ENCODE peak calls at places on chromosomes 12 and 14, in four cellular contexts. G is GM23338, Y is endodermal cell, H is HepG2. R is an unnamed sample.

GRCh38 chr14:99568567-99569560 is 35.1 kb downstream of the CCDC85C start:
- DNase-seq in G (no peak), Y (no peak), H (no peak), R (no peak)

GRCh38 chr12:88854260-88854659 is 274.0 kb upstream of the KITLG start:
- DNase-seq in G (no peak), Y (no peak), H (peak; percentile 71), R (no peak)

GRCh38 chr12:117064049-117064448 is 35.2 kb downstream of the TESC start:
- DNase-seq in G (no peak), Y (no peak), H (no peak), R (no peak)

GRCh38 chr12:104628338-104629135 is 171.8 kb downstream of the CHST11 start:
- DNase-seq in G (no peak), Y (no peak), H (no peak), R (no peak)

GRCh38 chr12:123696209-123696608 is 15.9 kb upstream of the ATP6V0A2 start:
- DNase-seq in G (no peak), Y (no peak), H (no peak), R (no peak)

GRCh38 chr12:116492703-116493324 is 66.4 kb upstream of the MAP1LC3B2 start:
- DNase-seq in G (peak; percentile 58), Y (peak; percentile 61), H (no peak), R (no peak)

GRCh38 chr12:114681149-114681849 is 2.7 kb downstream of the TBX3 start:
- DNase-seq in G (no peak), Y (peak; percentile 71), H (no peak), R (no peak)

GRCh38 chr12:131134523-131135310 is 181.0 kb downstream of the ADGRD1 start:
- DNase-seq in G (no peak), Y (no peak), H (no peak), R (no peak)

GRCh38 chr12:19196959-19197630 is 67.6 kb downstream of the PLEKHA5 start:
- DNase-seq in G (no peak), Y (no peak), H (no peak), R (no peak)

GRCh38 chr12:94707892-94708291 is 57.5 kb upstream of the TMCC3 start:
- DNase-seq in G (no peak), Y (no peak), H (no peak), R (no peak)

GRCh38 chr14:93316716-93317115 is 16.1 kb downstream of the BTBD7 start:
- DNase-seq in G (no peak), Y (no peak), H (no peak), R (no peak)

GRCh38 chr14:23078692-23079116 is 16.2 kb downstream of the ACIN1 start:
- DNase-seq in G (no peak), Y (no peak), H (peak; percentile 76), R (no peak)

GRCh38 chr12:106328735-106329134 is 26.2 kb downstream of the TCP11L2 start:
- DNase-seq in G (no peak), Y (no peak), H (no peak), R (no peak)
- H3K36me3 ChIP-seq in G (no peaks in the 10 kb centered on the region), Y (no peaks in the 10 kb centered on the region), H (no peaks in the 10 kb centered on the region), R (peaks cover 67% of the 10 kb centered on the region)

GRCh38 chr14:104680806-104681688 is 8.4 kb upstream of the INF2 start:
- DNase-seq in G (no peak), Y (no peak), H (peak; percentile 73), R (peak; percentile 81)
- H3K4me1 ChIP-seq in G (peaks cover 58% of the 10 kb centered on the region), Y (peaks cover 27% of the 10 kb centered on the region), H (peaks cover 95% of the 10 kb centered on the region), R (peaks cover 41% of the 10 kb centered on the region)

GRCh38 chr12:6367065-6367968 is 8.0 kb downstream of the SCNN1A start:
- DNase-seq in G (no peak), Y (no peak), H (peak; percentile 56), R (no peak)
- H3K36me3 ChIP-seq in G (no peaks in the 10 kb centered on the region), Y (no peaks in the 10 kb centered on the region), H (no peaks in the 10 kb centered on the region), R (no peaks in the 10 kb centered on the region)

GRCh38 chr14:101875726-101876268 is 88.6 kb upstream of the DYNC1H1 start:
- DNase-seq in G (no peak), Y (no peak), H (no peak), R (no peak)
- H3K4me1 ChIP-seq in G (no peaks in the 10 kb centered on the region), Y (no peaks in the 10 kb centered on the region), H (peaks cover 1% of the 10 kb centered on the region), R (peaks cover 16% of the 10 kb centered on the region)

GRCh38 chr12:56716458-56716857 is 8.6 kb downstream of the NACA start:
- DNase-seq in G (no peak), Y (no peak), H (no peak), R (peak; percentile 15)

GRCh38 chr12:56715798-56716197 is 9.3 kb downstream of the NACA start:
- DNase-seq in G (no peak), Y (no peak), H (no peak), R (peak; percentile 37)

GRCh38 chr12:56713345-56713744 is 11.8 kb downstream of the NACA start:
- DNase-seq in G (no peak), Y (no peak), H (no peak), R (no peak)

GRCh38 chr12:56716933-56717880 is 7.9 kb downstream of the NACA start:
- DNase-seq in G (no peak), Y (no peak), H (no peak), R (peak; percentile 25)

DNA sequence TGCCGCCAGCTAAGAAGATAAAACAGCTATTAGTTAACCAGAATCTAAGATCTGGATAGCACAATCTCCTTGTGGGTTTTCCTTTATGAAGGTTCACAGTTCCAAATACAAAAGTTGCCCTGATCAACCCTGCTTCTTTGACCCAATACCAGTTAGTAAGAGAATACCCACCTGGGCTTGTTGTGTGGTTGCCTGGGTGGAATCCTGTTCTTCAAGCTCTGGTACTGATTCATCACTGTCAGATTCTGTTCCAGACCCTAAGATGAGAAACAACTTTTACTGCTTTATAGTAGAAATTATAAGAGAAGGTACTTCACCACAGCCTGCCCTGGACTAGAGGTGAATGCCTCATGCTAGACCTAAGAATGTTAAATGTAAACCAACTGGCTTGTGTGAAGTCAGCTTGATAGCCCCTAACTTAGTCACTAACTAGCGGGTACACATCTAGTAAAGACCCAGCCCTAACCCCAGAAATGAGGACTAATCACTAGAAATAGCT is 10.6 kb downstream of the NACA start:
- DNase-seq in G (no peak), Y (no peak), H (no peak), R (no peak)
- H3K36me3 ChIP-seq in G (peaks cover 46% of the 10 kb centered on the region), Y (peaks cover 68% of the 10 kb centered on the region), H (peaks cover 31% of the 10 kb centered on the region), R (peaks cover 56% of the 10 kb centered on the region)

DNA sequence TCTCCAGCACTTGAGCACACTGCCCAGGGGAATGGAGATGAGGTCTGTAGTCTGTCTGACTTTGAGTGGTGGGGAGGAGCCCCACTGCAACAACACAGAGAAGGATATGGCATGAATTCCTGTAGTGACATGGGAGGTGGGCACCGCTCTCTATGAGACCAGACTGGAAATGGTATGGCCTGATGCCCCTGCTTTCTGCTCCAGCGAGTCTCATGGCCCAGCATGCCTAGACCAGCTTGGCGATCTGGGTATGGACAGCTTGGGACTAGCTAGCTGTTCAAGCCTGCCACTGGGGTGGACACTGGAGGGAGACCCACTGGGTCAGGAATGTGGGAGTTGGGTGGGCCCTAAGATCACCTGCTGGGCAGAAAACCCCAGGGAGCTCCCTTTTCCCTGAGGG is 477.8 kb upstream of the SEL1L start:
- DNase-seq in G (no peak), Y (no peak), H (no peak), R (no peak)
- H3K4me1 ChIP-seq in G (no peaks in the 10 kb centered on the region), Y (no peaks in the 10 kb centered on the region), H (no peaks in the 10 kb centered on the region), R (no peaks in the 10 kb centered on the region)

GRCh38 chr14:55355922-55356321 is 55.7 kb downstream of the ATG14 start:
- DNase-seq in G (no peak), Y (no peak), H (no peak), R (no peak)
- H3K36me3 ChIP-seq in G (no peaks in the 10 kb centered on the region), Y (peaks cover 86% of the 10 kb centered on the region), H (peaks cover 13% of the 10 kb centered on the region), R (peaks cover 23% of the 10 kb centered on the region)

GRCh38 chr12:50185975-50186663 is 18.9 kb upstream of the CERS5 start:
- DNase-seq in G (no peak), Y (no peak), H (no peak), R (no peak)

GRCh38 chr12:50185496-50185895 is 18.3 kb upstream of the CERS5 start:
- DNase-seq in G (no peak), Y (no peak), H (no peak), R (no peak)

GRCh38 chr12:50187084-50187900 is 20.1 kb upstream of the CERS5 start:
- DNase-seq in G (no peak), Y (no peak), H (no peak), R (no peak)

GRCh38 chr12:50188280-50188781 is 21.2 kb upstream of the CERS5 start:
- DNase-seq in G (no peak), Y (no peak), H (peak; percentile 93), R (no peak)

GRCh38 chr12:50186667-50187066 is 19.5 kb upstream of the CERS5 start:
- DNase-seq in G (no peak), Y (no peak), H (no peak), R (no peak)
- H3K4me1 ChIP-seq in G (no peaks in the 10 kb centered on the region), Y (no peaks in the 10 kb centered on the region), H (peaks cover 40% of the 10 kb centered on the region), R (peaks cover 12% of the 10 kb centered on the region)

DNA sequence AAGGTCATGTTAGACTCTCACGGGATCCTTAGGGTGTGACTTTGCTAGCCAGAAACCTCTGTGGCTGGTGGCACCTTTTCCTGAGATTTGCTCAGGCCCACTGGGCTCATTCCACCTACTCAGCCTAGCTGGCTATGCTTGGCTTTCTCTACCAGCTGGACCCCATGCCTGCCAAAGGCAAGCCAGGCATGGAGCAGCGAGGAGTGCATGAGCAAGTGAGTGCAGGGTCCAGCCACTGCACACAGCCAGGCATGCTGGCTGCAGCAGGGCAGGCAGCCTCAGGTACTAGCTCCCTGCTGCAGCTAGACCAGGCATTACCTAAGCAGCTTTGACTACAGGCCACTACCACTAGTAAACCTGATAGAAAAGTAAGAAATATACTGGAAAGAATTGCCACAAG is 29.7 kb upstream of the PAPLN start:
- DNase-seq in G (no peak), Y (no peak), H (no peak), R (no peak)
- H3K36me3 ChIP-seq in G (peaks cover 19% of the 10 kb centered on the region), Y (peaks cover 83% of the 10 kb centered on the region), H (peaks cover 18% of the 10 kb centered on the region), R (peaks cover 84% of the 10 kb centered on the region)

GRCh38 chr14:71142375-71143038 is 235.2 kb downstream of the PCNX1 start:
- DNase-seq in G (no peak), Y (no peak), H (no peak), R (no peak)

GRCh38 chr14:71140157-71140556 is 232.9 kb downstream of the PCNX1 start:
- DNase-seq in G (no peak), Y (no peak), H (no peak), R (no peak)

GRCh38 chr14:71143391-71144290 is 236.4 kb downstream of the PCNX1 start:
- DNase-seq in G (no peak), Y (no peak), H (peak; percentile 85), R (no peak)

GRCh38 chr14:71139058-71139946 is 232.0 kb downstream of the PCNX1 start:
- DNase-seq in G (peak; percentile 85), Y (peak; percentile 86), H (peak; percentile 31), R (peak; percentile 73)

DNA sequence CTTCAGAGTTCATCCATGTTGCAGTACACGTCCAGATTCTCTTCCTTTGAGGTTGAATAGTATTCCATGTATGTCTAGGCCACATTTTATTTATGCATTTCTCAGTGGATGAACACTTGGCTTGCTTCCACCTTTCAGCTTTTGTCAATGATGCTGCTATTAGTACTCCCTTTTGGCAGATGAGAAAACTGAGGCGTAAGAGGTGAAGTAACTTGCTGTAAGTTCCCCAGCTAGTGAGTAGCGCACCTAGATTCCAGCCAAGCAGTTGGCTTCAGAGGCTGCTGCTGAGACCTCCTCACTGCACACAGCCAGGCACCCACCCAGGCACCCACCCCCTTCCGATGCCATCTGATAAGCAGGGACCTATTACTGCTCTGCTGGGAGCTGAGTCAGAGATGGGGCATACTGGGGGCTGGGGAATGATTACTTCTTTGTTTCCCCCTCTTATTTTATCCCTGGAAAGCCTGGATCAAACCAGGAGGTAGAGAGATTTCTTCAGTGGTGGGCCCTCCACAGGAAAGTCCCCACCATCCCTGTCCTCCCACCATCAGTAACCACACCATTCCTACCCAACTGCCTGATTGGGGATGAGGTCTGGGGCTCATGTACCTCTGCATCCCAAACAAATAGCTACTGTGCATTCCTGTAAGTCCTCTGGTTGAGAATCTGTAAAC is 234.6 kb downstream of the PCNX1 start:
- DNase-seq in G (no peak), Y (no peak), H (no peak), R (no peak)
- H3K4me1 ChIP-seq in G (no peaks in the 10 kb centered on the region), Y (no peaks in the 10 kb centered on the region), H (peaks cover 63% of the 10 kb centered on the region), R (peaks cover 2% of the 10 kb centered on the region)

R was measured in upper lobe of right lung.